ENCODE peak calls at places on chromosomes 11 and 22, in ten cellular contexts. N, X, S, K, V, T, G, J, Y and W are unnamed samples.

GRCh38 chr11:83272627-83273026 is 13.5 kb downstream of the CCDC90B start:
- DNase-seq in G (no peak), K (no peak), V (no peak), T (no peak), J (no peak), N (no peak), X (no peak), S (no peak), Y (no peak), W (no peak)

GRCh38 chr22:32951081-32951806 is 106.9 kb downstream of the SYN3 start:
- DNase-seq in T (no peak), V (no peak), J (no peak), Y (no peak), G (no peak), X (no peak), N (peak; percentile 45), S (no peak), K (no peak), W (no peak)

GRCh38 chr11:117313828-117314768 is 2.0 kb downstream of the BACE1 start:
- DNase-seq in S (no peak), J (no peak), Y (peak; percentile 28), X (no peak), N (peak; percentile 33), V (no peak), G (no peak), T (no peak), K (no peak), W (no peak)

GRCh38 chr11:11584937-11585336 is 36.9 kb downstream of the GALNT18 start:
- DNase-seq in X (no peak), J (no peak), Y (no peak), T (no peak), K (no peak), V (no peak), G (no peak), S (no peak), N (no peak), W (no peak)

GRCh38 chr22:45997077-45997774 is 20.3 kb upstream of the WNT7B start:
- DNase-seq in S (no peak), T (peak; percentile 65), V (peak; percentile 64), X (no peak), N (peak; percentile 90), K (peak; percentile 90), Y (peak; percentile 96), J (peak; percentile 95), G (peak; percentile 63), W (peak; percentile 89)

GRCh38 chr11:64305075-64305690 is at the start of gene ESRRA:
- DNase-seq in T (peak; percentile 100), J (peak; percentile 99), V (peak; percentile 100), S (peak; percentile 99), G (peak; percentile 100), N (peak; percentile 100), Y (peak; percentile 100), X (peak; percentile 96), K (peak; percentile 100), W (peak; percentile 100)

GRCh38 chr11:107695446-107695845 is 16.4 kb downstream of the SLN start:
- DNase-seq in X (no peak), T (no peak), N (no peak), Y (no peak), V (no peak), G (no peak), J (no peak), K (no peak), S (no peak), W (no peak)

GRCh38 chr11:73001615-73002014 is 140.5 kb downstream of the FCHSD2 start:
- DNase-seq in X (no peak), G (no peak), T (no peak), V (no peak), N (no peak), Y (no peak), S (no peak), K (no peak), J (no peak), W (no peak)

DNA sequence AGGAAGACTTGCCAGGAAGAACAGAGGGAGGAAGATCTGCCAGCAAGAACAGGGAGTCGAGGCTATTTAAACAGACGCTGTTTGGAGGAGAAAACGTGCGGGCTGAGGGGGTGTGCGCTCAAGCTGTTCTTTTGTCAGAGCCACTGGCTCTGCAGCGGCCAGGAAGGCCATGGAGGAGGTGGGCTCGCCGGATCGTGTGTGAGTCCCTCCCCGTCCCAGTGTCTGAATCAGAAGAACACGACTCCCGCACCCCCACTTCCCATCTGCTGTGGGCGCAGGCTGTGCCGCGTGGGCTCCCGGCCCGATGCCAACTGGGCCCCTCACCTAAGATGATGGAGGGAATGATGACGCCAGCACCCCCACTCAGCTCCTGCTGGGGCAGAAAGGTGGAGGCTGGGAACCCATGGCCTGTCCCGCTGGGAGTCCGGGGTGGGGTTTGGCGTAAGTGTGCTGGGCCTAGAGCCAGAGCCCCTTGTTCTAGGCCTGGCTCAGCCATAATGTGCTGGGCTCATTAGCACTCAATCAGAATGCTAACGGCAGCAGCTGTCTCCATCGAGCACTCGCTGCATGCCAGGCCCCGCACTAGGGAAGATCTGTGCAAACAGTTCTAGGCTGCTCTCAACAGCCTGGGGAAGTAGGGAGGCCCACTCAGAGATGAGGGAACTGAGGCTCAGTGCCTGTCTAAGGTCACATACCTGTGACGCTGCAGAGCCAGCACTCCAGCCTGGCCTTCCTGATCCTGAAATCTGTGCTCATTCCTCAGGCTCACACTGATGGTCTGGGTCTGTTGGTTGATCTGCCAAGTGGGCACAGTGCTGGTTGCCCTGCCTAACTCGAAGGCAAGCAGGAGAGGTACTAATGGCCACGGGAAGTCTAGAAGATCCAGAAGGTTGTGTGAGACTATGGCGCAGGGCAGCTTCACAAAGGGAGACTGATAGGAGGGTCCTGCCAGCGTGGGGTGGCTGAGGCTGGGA is 11.5 kb downstream of the NPTXR start:
- DNase-seq in X (no peak), J (no peak), K (no peak), S (no peak), N (no peak), G (no peak), Y (no peak), V (no peak), T (no peak), W (no peak)
- H3K27me3 ChIP-seq in X (no peaks in the 10 kb centered on the region), J (no peaks in the 10 kb centered on the region), K (peaks cover 3% of the 10 kb centered on the region), S (no peaks in the 10 kb centered on the region), N (no peaks in the 10 kb centered on the region), G (peaks cover 4% of the 10 kb centered on the region), Y (no peaks in the 10 kb centered on the region), V (no peaks in the 10 kb centered on the region), T (no peaks in the 10 kb centered on the region), W (peaks cover 21% of the 10 kb centered on the region)

GRCh38 chr22:48532986-48533385 is 1294.7 kb downstream of the BRD1 start:
- DNase-seq in N (no peak), J (no peak), S (no peak), V (no peak), T (no peak), K (no peak), G (no peak), Y (no peak), X (no peak), W (no peak)

GRCh38 chr22:48531108-48531507 is 1296.6 kb downstream of the BRD1 start:
- DNase-seq in S (no peak), X (no peak), T (no peak), V (no peak), G (no peak), K (no peak), J (no peak), N (no peak), Y (no peak), W (no peak)

GRCh38 chr22:48530666-48531065 is 1297.0 kb downstream of the BRD1 start:
- DNase-seq in X (no peak), G (no peak), J (no peak), K (no peak), S (no peak), V (no peak), T (no peak), N (no peak), Y (no peak), W (no peak)

GRCh38 chr22:48534395-48534958 is 1293.2 kb downstream of the BRD1 start:
- DNase-seq in G (no peak), S (no peak), K (no peak), J (no peak), V (no peak), T (peak; percentile 33), N (no peak), Y (no peak), X (no peak), W (no peak)

DNA sequence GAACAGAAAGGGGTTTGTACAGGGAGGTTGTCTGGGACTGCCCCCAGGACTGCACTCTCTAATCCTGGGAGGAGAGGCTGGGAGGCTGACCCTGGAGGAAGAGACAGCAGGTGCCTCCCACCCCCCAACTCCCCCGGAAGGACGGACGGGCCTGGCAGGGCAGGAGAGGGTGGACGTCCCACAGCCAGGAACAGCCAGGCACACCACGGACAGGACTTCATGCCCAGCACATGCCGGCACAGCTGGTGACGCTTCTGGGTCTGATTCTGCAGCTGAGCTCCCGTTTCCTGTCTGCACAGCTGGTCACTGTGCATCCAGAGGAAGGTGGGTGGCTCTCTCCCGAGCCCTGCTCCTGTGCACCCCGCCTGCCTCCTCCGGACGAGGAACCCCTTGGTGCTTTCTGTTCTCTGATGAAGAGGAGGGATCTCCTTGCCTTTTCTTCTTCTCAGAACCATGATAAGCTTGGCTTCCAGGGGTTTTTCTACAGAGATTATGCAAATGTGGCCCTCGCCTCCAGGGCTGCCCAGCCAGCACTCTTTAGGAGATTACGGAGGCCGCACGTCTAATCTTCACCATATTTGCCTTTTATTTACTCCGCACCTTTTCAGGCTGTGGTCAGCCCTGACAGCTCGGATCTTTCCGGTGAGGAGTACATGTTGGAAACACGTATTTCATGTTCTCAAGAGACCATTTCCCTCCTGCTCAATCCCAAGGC is 1295.8 kb downstream of the BRD1 start:
- DNase-seq in K (no peak), Y (no peak), V (no peak), G (no peak), T (no peak), X (no peak), J (no peak), S (no peak), N (no peak), W (no peak)
- TF ChIP-seq POLR2A in K (no peak), Y (no peak), V (no peak), G (no peak), T (no peak), X (no peak), J (no peak), S (no peak), N (no peak), W (no peak)

DNA sequence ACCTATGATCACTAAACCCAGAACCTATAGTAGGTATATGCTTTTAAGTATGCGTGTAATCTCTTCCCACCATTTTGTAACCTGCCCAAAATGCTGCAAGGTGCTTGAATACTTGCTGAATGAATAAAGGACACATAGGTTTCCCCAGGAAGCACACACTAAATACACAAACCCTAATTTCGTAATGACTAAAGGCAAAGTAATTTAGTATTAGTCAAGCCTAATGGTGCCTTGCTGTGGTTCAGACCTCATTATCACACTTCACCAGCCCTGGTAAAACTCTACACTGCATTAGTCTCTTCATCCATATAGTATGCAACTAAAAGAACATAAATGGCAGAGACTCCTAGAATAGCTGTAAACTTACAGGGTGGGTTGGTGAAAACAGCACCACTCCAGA is 289.0 kb upstream of the PITPNB start:
- DNase-seq in N (no peak), T (no peak), S (no peak), Y (no peak), J (no peak), K (no peak), G (no peak), X (no peak), V (no peak), W (no peak)
- TF ChIP-seq CTCF in N (no peak), T (no peak), S (no peak), Y (no peak), J (no peak), K (no peak), G (no peak), X (no peak), V (no peak), W (no peak)

GRCh38 chr11:131052367-131052766 is 136.1 kb upstream of the SNX19 start:
- DNase-seq in V (no peak), K (no peak), Y (no peak), X (no peak), N (no peak), J (no peak), G (no peak), T (no peak), S (no peak), W (no peak)

DNA sequence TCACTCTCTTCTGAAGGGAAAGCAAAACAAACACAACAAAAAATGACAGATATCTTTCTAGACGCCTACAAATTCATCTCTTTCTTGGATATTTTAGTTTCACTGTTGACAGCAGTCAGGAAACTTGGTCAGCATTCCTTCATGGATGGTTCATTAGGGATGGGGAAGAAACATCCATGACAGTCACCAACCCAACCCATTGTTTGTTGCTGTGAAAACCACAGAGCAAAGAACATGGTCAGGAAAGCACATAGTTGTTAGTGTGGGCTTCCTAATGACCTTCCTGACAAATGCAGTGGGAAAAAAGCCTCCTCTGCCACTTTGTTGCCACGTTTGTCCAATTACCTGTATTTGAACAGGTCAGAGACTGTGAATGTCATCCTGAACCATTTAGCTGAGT is 139.8 kb upstream of the SNX19 start:
- DNase-seq in N (no peak), X (no peak), Y (no peak), J (no peak), G (no peak), S (no peak), K (no peak), V (no peak), T (no peak), W (no peak)
- H3K27me3 ChIP-seq in N (no peaks in the 10 kb centered on the region), X (peaks cover 5% of the 10 kb centered on the region), Y (peaks cover 3% of the 10 kb centered on the region), J (no peaks in the 10 kb centered on the region), G (peaks cover 48% of the 10 kb centered on the region), S (no peaks in the 10 kb centered on the region), K (peaks cover 13% of the 10 kb centered on the region), V (no peaks in the 10 kb centered on the region), T (no peaks in the 10 kb centered on the region), W (peaks cover 5% of the 10 kb centered on the region)